ENCODE peak calls at places on chromosomes 12 and 14, in eight cellular contexts. One of them, this sample, is unnamed.

GRCh38 chr12:12872139-12872933 is 19.0 kb upstream of the GPRC5A start:
- DNase-seq in psoas muscle: no peak
- DNase-seq in effector memory CD4-positive, alpha-beta T cell: no peak
- DNase-seq in endothelial cell of umbilical vein: peak; percentile 93
- DNase-seq in neuronal stem cell: no peak
- DNase-seq in H9: peak; percentile 54
- DNase-seq in AG04450: no peak
- DNase-seq in transverse colon: peak; percentile 74
- DNase-seq in this sample: no peak

GRCh38 chr12:63905523-63905922 is 61.0 kb downstream of the SRGAP1 start:
- DNase-seq in psoas muscle: no peak
- DNase-seq in effector memory CD4-positive, alpha-beta T cell: no peak
- DNase-seq in endothelial cell of umbilical vein: no peak
- DNase-seq in neuronal stem cell: no peak
- DNase-seq in H9: no peak
- DNase-seq in AG04450: no peak
- DNase-seq in transverse colon: no peak
- DNase-seq in this sample: no peak

GRCh38 chr12:38904932-38905479 is 385 bp downstream of the CPNE8 start:
- DNase-seq in psoas muscle: peak; percentile 85
- DNase-seq in effector memory CD4-positive, alpha-beta T cell: peak; percentile 25
- DNase-seq in endothelial cell of umbilical vein: peak; percentile 64
- DNase-seq in neuronal stem cell: peak; percentile 43
- DNase-seq in H9: peak; percentile 93
- DNase-seq in AG04450: no peak
- DNase-seq in transverse colon: peak; percentile 88
- DNase-seq in this sample: peak; percentile 93

GRCh38 chr12:10695852-10696251 is 22.0 kb upstream of the STYK1 start:
- DNase-seq in psoas muscle: no peak
- DNase-seq in effector memory CD4-positive, alpha-beta T cell: no peak
- DNase-seq in endothelial cell of umbilical vein: no peak
- DNase-seq in neuronal stem cell: no peak
- DNase-seq in H9: no peak
- DNase-seq in AG04450: no peak
- DNase-seq in transverse colon: no peak
- DNase-seq in this sample: no peak

GRCh38 chr14:94717808-94718207 is 52.1 kb downstream of the GSC start:
- DNase-seq in psoas muscle: no peak
- DNase-seq in effector memory CD4-positive, alpha-beta T cell: no peak
- DNase-seq in endothelial cell of umbilical vein: no peak
- DNase-seq in neuronal stem cell: no peak
- DNase-seq in H9: no peak
- DNase-seq in AG04450: no peak
- DNase-seq in transverse colon: no peak
- DNase-seq in this sample: no peak

GRCh38 chr12:87469295-87469694 is 559.9 kb downstream of the C12orf50 start:
- DNase-seq in psoas muscle: no peak
- DNase-seq in effector memory CD4-positive, alpha-beta T cell: no peak
- DNase-seq in endothelial cell of umbilical vein: no peak
- DNase-seq in neuronal stem cell: no peak
- DNase-seq in H9: no peak
- DNase-seq in AG04450: no peak
- DNase-seq in transverse colon: no peak
- DNase-seq in this sample: no peak

GRCh38 chr12:71090971-71091370 is 66.8 kb downstream of the TSPAN8 start:
- DNase-seq in psoas muscle: no peak
- DNase-seq in effector memory CD4-positive, alpha-beta T cell: no peak
- DNase-seq in endothelial cell of umbilical vein: no peak
- DNase-seq in neuronal stem cell: no peak
- DNase-seq in H9: no peak
- DNase-seq in AG04450: no peak
- DNase-seq in transverse colon: no peak
- DNase-seq in this sample: no peak

GRCh38 chr12:20567413-20567812 is 127.7 kb upstream of the SLCO1C1 start:
- DNase-seq in psoas muscle: no peak
- DNase-seq in effector memory CD4-positive, alpha-beta T cell: no peak
- DNase-seq in endothelial cell of umbilical vein: peak; percentile 64
- DNase-seq in neuronal stem cell: no peak
- DNase-seq in H9: no peak
- DNase-seq in AG04450: no peak
- DNase-seq in transverse colon: no peak
- DNase-seq in this sample: no peak

GRCh38 chr12:95637471-95638155 is 86.3 kb upstream of the USP44 start:
- DNase-seq in psoas muscle: no peak
- DNase-seq in effector memory CD4-positive, alpha-beta T cell: no peak
- DNase-seq in endothelial cell of umbilical vein: peak; percentile 100
- DNase-seq in neuronal stem cell: no peak
- DNase-seq in H9: no peak
- DNase-seq in AG04450: peak; percentile 96
- DNase-seq in transverse colon: no peak
- DNase-seq in this sample: no peak

GRCh38 chr14:71247106-71247505 is 339.8 kb downstream of the PCNX1 start:
- DNase-seq in psoas muscle: no peak
- DNase-seq in effector memory CD4-positive, alpha-beta T cell: no peak
- DNase-seq in endothelial cell of umbilical vein: no peak
- DNase-seq in neuronal stem cell: no peak
- DNase-seq in H9: no peak
- DNase-seq in AG04450: no peak
- DNase-seq in transverse colon: no peak
- DNase-seq in this sample: no peak

GRCh38 chr12:10726945-10727344 is 3.8 kb upstream of the YBX3 start:
- DNase-seq in psoas muscle: no peak
- DNase-seq in effector memory CD4-positive, alpha-beta T cell: no peak
- DNase-seq in endothelial cell of umbilical vein: no peak
- DNase-seq in neuronal stem cell: no peak
- DNase-seq in H9: no peak
- DNase-seq in AG04450: no peak
- DNase-seq in transverse colon: no peak
- DNase-seq in this sample: no peak

GRCh38 chr14:63283501-63284248 is 35.1 kb downstream of the GPHB5 start:
- DNase-seq in psoas muscle: no peak
- DNase-seq in effector memory CD4-positive, alpha-beta T cell: no peak
- DNase-seq in endothelial cell of umbilical vein: no peak
- DNase-seq in neuronal stem cell: no peak
- DNase-seq in H9: no peak
- DNase-seq in AG04450: no peak
- DNase-seq in transverse colon: no peak
- DNase-seq in this sample: no peak

GRCh38 chr14:75125617-75126016 is 1.2 kb downstream of the NEK9 start:
- DNase-seq in psoas muscle: no peak
- DNase-seq in effector memory CD4-positive, alpha-beta T cell: no peak
- DNase-seq in endothelial cell of umbilical vein: peak; percentile 60
- DNase-seq in neuronal stem cell: no peak
- DNase-seq in H9: no peak
- DNase-seq in AG04450: no peak
- DNase-seq in transverse colon: no peak
- DNase-seq in this sample: no peak

GRCh38 chr14:75126121-75126544 is 715 bp downstream of the NEK9 start:
- DNase-seq in psoas muscle: no peak
- DNase-seq in effector memory CD4-positive, alpha-beta T cell: peak; percentile 7
- DNase-seq in endothelial cell of umbilical vein: peak; percentile 33
- DNase-seq in neuronal stem cell: no peak
- DNase-seq in H9: no peak
- DNase-seq in AG04450: no peak
- DNase-seq in transverse colon: no peak
- DNase-seq in this sample: no peak

GRCh38 chr14:75128596-75128990 is 1.7 kb upstream of the NEK9 start:
- DNase-seq in psoas muscle: no peak
- DNase-seq in effector memory CD4-positive, alpha-beta T cell: no peak
- DNase-seq in endothelial cell of umbilical vein: no peak
- DNase-seq in neuronal stem cell: no peak
- DNase-seq in H9: no peak
- DNase-seq in AG04450: no peak
- DNase-seq in transverse colon: no peak
- DNase-seq in this sample: no peak

GRCh38 chr14:75126679-75127473 is at the start of gene NEK9:
- DNase-seq in psoas muscle: peak; percentile 92
- DNase-seq in effector memory CD4-positive, alpha-beta T cell: peak; percentile 81
- DNase-seq in endothelial cell of umbilical vein: peak; percentile 89
- DNase-seq in neuronal stem cell: peak; percentile 55
- DNase-seq in H9: peak; percentile 77
- DNase-seq in AG04450: no peak
- DNase-seq in transverse colon: peak; percentile 90
- DNase-seq in this sample: peak; percentile 91

GRCh38 chr14:75127903-75128595 is 1.2 kb upstream of the NEK9 start:
- DNase-seq in psoas muscle: no peak
- DNase-seq in effector memory CD4-positive, alpha-beta T cell: no peak
- DNase-seq in endothelial cell of umbilical vein: peak; percentile 80
- DNase-seq in neuronal stem cell: no peak
- DNase-seq in H9: no peak
- DNase-seq in AG04450: no peak
- DNase-seq in transverse colon: peak; percentile 36
- DNase-seq in this sample: no peak
- H3K27me3 ChIP-seq in psoas muscle: no peaks in the 10 kb centered on the region
- H3K27me3 ChIP-seq in effector memory CD4-positive, alpha-beta T cell: no peaks in the 10 kb centered on the region
- H3K27me3 ChIP-seq in endothelial cell of umbilical vein: no peaks in the 10 kb centered on the region
- H3K27me3 ChIP-seq in neuronal stem cell: no peaks in the 10 kb centered on the region
- H3K27me3 ChIP-seq in H9: no peaks in the 10 kb centered on the region
- H3K27me3 ChIP-seq in AG04450: no peaks in the 10 kb centered on the region
- H3K27me3 ChIP-seq in transverse colon: no peaks in the 10 kb centered on the region
- H3K27me3 ChIP-seq in this sample: no peaks in the 10 kb centered on the region

GRCh38 chr12:119005832-119006360 is 24.6 kb downstream of the SRRM4 start:
- DNase-seq in psoas muscle: no peak
- DNase-seq in effector memory CD4-positive, alpha-beta T cell: no peak
- DNase-seq in endothelial cell of umbilical vein: no peak
- DNase-seq in neuronal stem cell: no peak
- DNase-seq in H9: no peak
- DNase-seq in AG04450: no peak
- DNase-seq in transverse colon: no peak
- DNase-seq in this sample: no peak
- H3K27me3 ChIP-seq in psoas muscle: peaks cover 8% of the 10 kb centered on the region
- H3K27me3 ChIP-seq in effector memory CD4-positive, alpha-beta T cell: no peaks in the 10 kb centered on the region
- H3K27me3 ChIP-seq in endothelial cell of umbilical vein: no peaks in the 10 kb centered on the region
- H3K27me3 ChIP-seq in neuronal stem cell: no peaks in the 10 kb centered on the region
- H3K27me3 ChIP-seq in H9: no peaks in the 10 kb centered on the region
- H3K27me3 ChIP-seq in AG04450: no peaks in the 10 kb centered on the region
- H3K27me3 ChIP-seq in transverse colon: peaks cover 42% of the 10 kb centered on the region
- H3K27me3 ChIP-seq in this sample: no peaks in the 10 kb centered on the region

DNA sequence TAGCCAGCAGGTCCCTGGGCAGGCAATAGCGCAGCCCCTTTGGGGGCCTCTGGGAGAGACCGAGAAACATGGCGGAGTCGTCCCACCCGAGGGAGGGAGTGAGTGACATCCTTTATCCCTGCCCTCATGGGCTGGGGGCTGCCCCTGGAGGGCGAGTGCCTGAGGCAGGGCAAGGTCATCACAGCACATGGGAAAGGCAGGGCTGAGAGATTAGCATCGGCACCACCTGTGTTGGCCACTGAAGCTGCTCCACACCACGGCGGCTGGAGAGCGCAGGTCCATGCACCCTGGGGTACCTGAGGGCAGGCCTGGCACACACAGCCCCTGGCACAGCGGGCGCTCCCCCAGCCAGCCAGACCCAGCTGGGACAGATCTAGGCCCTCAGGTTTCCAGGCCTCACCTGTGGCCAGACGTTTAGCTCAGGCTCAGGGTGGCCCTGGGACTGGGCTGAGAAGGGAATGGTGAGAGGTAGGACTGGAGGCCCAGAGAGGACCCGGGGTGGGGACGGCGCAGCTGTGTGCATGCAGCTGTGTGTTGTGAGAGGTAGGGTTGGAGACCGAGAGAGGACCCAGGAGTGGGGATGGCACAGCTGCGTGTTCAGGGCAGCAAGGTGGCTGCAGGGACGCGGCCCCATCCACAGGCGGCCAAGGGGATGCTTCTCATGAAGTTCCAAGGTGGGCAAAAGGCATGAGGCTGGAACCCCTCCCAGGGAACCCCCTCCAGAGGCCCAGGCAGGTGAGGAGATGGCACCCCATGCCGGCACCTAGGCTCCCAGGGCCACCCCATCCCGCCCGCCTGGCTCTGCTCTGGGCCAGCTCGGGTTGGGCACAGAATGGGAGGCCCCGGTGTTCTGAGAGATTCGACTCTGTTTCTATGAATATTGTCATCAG is 74.1 kb downstream of the KIF26A start:
- DNase-seq in psoas muscle: peak; percentile 9
- DNase-seq in effector memory CD4-positive, alpha-beta T cell: no peak
- DNase-seq in endothelial cell of umbilical vein: no peak
- DNase-seq in neuronal stem cell: no peak
- DNase-seq in H9: no peak
- DNase-seq in AG04450: no peak
- DNase-seq in transverse colon: no peak
- DNase-seq in this sample: no peak
- H3K27me3 ChIP-seq in psoas muscle: peaks cover 10% of the 10 kb centered on the region
- H3K27me3 ChIP-seq in effector memory CD4-positive, alpha-beta T cell: no peaks in the 10 kb centered on the region
- H3K27me3 ChIP-seq in endothelial cell of umbilical vein: no peaks in the 10 kb centered on the region
- H3K27me3 ChIP-seq in neuronal stem cell: no peaks in the 10 kb centered on the region
- H3K27me3 ChIP-seq in H9: no peaks in the 10 kb centered on the region
- H3K27me3 ChIP-seq in AG04450: no peaks in the 10 kb centered on the region
- H3K27me3 ChIP-seq in transverse colon: no peaks in the 10 kb centered on the region
- H3K27me3 ChIP-seq in this sample: no peaks in the 10 kb centered on the region

GRCh38 chr14:65208548-65208947 is 106.2 kb upstream of the MAX start:
- DNase-seq in psoas muscle: no peak
- DNase-seq in effector memory CD4-positive, alpha-beta T cell: no peak
- DNase-seq in endothelial cell of umbilical vein: no peak
- DNase-seq in neuronal stem cell: no peak
- DNase-seq in H9: no peak
- DNase-seq in AG04450: no peak
- DNase-seq in transverse colon: no peak
- DNase-seq in this sample: no peak

GRCh38 chr14:65210827-65211192 is 108.5 kb upstream of the MAX start:
- DNase-seq in psoas muscle: no peak
- DNase-seq in effector memory CD4-positive, alpha-beta T cell: no peak
- DNase-seq in endothelial cell of umbilical vein: no peak
- DNase-seq in neuronal stem cell: no peak
- DNase-seq in H9: no peak
- DNase-seq in AG04450: no peak
- DNase-seq in transverse colon: no peak
- DNase-seq in this sample: no peak

GRCh38 chr14:65213316-65213715 is 111.0 kb upstream of the MAX start:
- DNase-seq in psoas muscle: no peak
- DNase-seq in effector memory CD4-positive, alpha-beta T cell: no peak
- DNase-seq in endothelial cell of umbilical vein: no peak
- DNase-seq in neuronal stem cell: no peak
- DNase-seq in H9: no peak
- DNase-seq in AG04450: no peak
- DNase-seq in transverse colon: no peak
- DNase-seq in this sample: no peak

GRCh38 chr14:65210118-65210826 is 108.0 kb upstream of the MAX start:
- DNase-seq in psoas muscle: no peak
- DNase-seq in effector memory CD4-positive, alpha-beta T cell: no peak
- DNase-seq in endothelial cell of umbilical vein: peak; percentile 23
- DNase-seq in neuronal stem cell: no peak
- DNase-seq in H9: no peak
- DNase-seq in AG04450: no peak
- DNase-seq in transverse colon: no peak
- DNase-seq in this sample: no peak

DNA sequence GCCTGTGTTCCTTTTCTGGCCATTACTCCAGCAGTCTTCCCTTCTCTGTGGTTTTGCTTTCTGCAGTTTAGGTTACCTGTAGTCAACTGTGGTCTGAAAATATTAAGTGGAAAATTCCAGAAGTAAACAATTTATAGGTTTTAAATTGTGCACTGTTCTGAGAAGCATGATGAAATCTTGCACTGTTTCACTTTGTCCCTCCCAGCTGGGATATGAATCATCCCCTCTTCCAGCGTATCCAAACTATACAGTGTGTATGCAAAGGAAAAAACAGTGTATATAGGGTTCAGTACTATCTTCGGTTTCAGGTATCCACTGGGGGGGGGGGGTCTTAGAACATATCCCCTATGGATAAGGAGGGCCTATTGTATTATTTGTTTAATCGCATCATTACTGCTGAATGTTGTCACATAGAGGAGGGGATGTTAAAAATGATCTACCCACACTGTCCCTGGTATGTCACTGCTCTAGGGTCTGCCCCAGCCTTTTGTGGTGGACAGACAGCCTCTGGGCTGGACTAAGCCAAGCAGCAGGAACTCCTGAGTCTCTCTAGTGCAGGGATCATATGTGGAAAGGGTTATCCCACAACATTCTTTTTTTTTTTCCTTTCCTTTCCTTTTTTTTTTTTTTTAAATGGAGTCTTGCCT is 109.1 kb upstream of the MAX start:
- DNase-seq in psoas muscle: no peak
- DNase-seq in effector memory CD4-positive, alpha-beta T cell: no peak
- DNase-seq in endothelial cell of umbilical vein: peak; percentile 66
- DNase-seq in neuronal stem cell: no peak
- DNase-seq in H9: no peak
- DNase-seq in AG04450: peak; percentile 57
- DNase-seq in transverse colon: no peak
- DNase-seq in this sample: no peak
- H3K27me3 ChIP-seq in psoas muscle: no peaks in the 10 kb centered on the region
- H3K27me3 ChIP-seq in effector memory CD4-positive, alpha-beta T cell: no peaks in the 10 kb centered on the region
- H3K27me3 ChIP-seq in endothelial cell of umbilical vein: no peaks in the 10 kb centered on the region
- H3K27me3 ChIP-seq in neuronal stem cell: no peaks in the 10 kb centered on the region
- H3K27me3 ChIP-seq in H9: no peaks in the 10 kb centered on the region
- H3K27me3 ChIP-seq in AG04450: no peaks in the 10 kb centered on the region
- H3K27me3 ChIP-seq in transverse colon: no peaks in the 10 kb centered on the region
- H3K27me3 ChIP-seq in this sample: no peaks in the 10 kb centered on the region

This sample was measured in right atrium auricular region.